ENCODE peak calls at places on chromosomes 6 and 20, in six cellular contexts. I is uterus, R is pancreas, T is A549, A is SK-N-SH, V is tibial nerve. J is an unnamed sample.

GRCh38 chr20:51424270-51425041 is 118.1 kb downstream of the NFATC2 start:
- DNase-seq in R (no peak), A (no peak), T (no peak), V (no peak), I (no peak), J (no peak)

GRCh38 chr6:453152-453551 is 61.6 kb downstream of the IRF4 start:
- DNase-seq in I (no peak), T (no peak), A (peak; percentile 42), R (no peak), V (peak; percentile 68), J (no peak)

GRCh38 chr6:137808191-137808590 is 58.9 kb upstream of the TNFAIP3 start:
- DNase-seq in R (no peak), A (no peak), V (no peak), I (no peak), T (no peak), J (no peak)

GRCh38 chr6:25193147-25193864 is 85.9 kb upstream of the CARMIL1 start:
- DNase-seq in A (no peak), T (peak; percentile 25), V (peak; percentile 70), I (peak; percentile 55), R (no peak), J (no peak)

GRCh38 chr20:5626603-5627002 is 123.6 kb upstream of the SHLD1 start:
- DNase-seq in I (no peak), T (no peak), R (no peak), V (no peak), A (no peak), J (no peak)

GRCh38 chr6:148501178-148501590 is 158.5 kb downstream of the SASH1 start:
- DNase-seq in I (peak; percentile 62), R (no peak), A (no peak), T (no peak), V (peak; percentile 80), J (no peak)

GRCh38 chr6:17086469-17086868 is 15.4 kb upstream of the STMND1 start:
- DNase-seq in I (peak; percentile 35), R (peak; percentile 57), A (peak; percentile 66), T (peak; percentile 53), V (peak; percentile 69), J (peak; percentile 79)

GRCh38 chr6:168161371-168161750 is 82.3 kb upstream of the FRMD1 start:
- DNase-seq in T (no peak), I (no peak), A (no peak), V (no peak), R (no peak), J (no peak)

GRCh38 chr6:154229796-154230195 is 126.8 kb downstream of the IPCEF1 start:
- DNase-seq in I (no peak), V (no peak), R (no peak), A (no peak), T (no peak), J (no peak)

GRCh38 chr20:50027611-50028105 is 44.9 kb downstream of the SNAI1 start:
- DNase-seq in R (peak; percentile 34), T (peak; percentile 87), V (no peak), A (peak; percentile 92), I (peak; percentile 65), J (no peak)

DNA sequence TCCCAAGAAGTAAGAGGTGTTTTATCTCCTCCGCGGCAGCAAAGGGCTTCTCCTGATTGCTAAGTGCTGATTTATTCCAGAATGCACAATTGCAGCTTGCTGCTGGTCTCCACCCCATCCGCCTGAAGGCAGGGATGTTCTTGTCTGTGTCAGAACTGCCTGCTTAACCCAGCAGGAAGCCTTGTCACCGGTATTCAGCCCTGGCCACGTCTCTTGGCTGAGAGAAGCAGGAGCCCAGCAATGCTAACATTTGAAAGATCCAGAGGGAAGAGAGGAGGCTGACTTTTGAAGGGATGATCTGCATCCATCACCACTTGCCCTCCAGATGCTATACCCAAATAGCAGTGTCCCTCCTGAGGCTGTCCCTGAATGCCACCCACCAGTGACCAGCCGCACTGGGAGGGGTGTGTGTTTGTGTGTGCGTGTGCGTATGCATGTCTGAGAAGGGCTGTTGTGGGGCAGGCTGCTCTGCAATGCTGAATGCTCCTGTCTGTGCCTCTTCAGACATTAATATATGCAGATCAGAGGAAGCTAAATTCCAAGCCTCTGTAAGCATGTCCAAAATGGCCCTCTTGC is 4.0 kb downstream of the SCML4 start:
- DNase-seq in R (no peak), A (peak; percentile 61), V (no peak), T (no peak), I (no peak), J (no peak)
- H3K4me3 ChIP-seq in R (no peak overlapping the region), A (peak overlapping the region; percentile 63), V (peak overlapping the region; percentile 38), T (no peak overlapping the region), I (no peak overlapping the region), J (no peak overlapping the region)

DNA sequence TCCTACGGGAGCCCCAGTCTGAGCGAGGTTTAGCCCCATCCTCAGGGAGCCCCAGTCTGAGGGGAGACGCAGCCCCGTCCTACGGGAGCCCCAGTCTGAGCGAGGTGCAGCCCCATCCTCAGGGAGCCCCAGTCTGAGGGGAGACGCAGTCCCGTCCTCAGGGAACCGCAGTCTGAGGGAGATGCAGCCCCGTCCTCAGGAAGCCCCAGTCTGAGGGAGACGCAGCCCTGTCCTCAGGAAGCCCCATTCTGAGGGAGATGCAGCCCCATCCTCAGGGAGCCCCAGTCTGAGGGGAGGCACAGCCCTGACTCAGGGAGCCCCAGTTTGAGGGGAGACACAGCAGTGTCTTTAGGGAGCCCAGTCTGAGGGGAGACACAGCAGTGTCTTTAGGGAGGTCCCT is 27.9 kb downstream of the VEGFA start:
- DNase-seq in R (no peak), T (no peak), I (no peak), A (no peak), V (no peak), J (no peak)
- H3K4me1 ChIP-seq in R (peaks cover 34% of the 10 kb centered on the region), T (peaks cover 30% of the 10 kb centered on the region), I (no peaks in the 10 kb centered on the region), A (peaks cover 23% of the 10 kb centered on the region), V (no peaks in the 10 kb centered on the region), J (no peaks in the 10 kb centered on the region)

DNA sequence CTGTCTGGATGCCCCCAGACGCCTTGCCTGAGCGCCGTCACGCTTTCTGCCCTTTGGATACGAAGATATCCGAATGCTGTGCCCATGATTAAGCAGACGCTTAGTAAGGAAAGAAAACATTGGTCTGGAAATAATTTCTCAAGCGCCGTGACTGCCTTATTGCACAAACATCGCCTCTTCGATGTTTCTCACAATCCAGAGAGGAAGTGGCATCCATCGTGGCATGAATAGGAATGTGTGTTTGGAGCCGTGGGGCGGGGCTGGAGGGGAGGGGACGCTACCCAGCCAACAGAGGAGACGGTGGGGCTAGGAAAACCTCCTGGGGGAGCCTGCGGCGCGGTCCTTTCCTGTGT is 564 bp upstream of the PPP1R14C start:
- DNase-seq in A (no peak), I (no peak), T (no peak), V (no peak), R (no peak), J (peak; percentile 52)
- H3K4me3 ChIP-seq in A (no peak overlapping the region), I (peak overlapping the region; percentile 30), T (peak overlapping the region; percentile 56), V (peak overlapping the region; percentile 26), R (no peak overlapping the region), J (peak overlapping the region; percentile 38)

DNA sequence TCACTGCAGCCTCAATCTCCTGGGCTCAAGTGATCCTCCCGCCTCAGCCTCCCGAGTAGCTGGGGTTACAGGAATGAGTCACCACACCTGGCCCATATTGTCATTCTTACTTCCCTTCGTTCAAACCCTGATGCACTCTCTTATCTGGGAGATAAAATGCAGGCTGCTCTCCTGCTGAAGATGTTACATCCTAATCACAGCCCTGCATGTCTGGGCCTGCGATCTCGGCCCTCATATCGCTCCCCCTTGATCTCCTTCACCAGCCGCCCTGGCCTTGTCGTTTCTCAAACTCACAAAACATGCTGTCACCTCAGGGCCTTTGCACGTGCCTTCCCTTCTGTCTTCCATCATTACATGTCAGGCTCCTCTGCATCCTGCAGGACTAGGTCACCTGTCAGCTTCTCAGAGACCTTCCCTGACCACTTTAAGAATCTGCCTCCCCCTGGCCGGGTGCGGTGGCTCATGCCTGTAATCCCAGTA is 8.8 kb upstream of the C20orf203 start:
- DNase-seq in V (no peak), I (no peak), R (no peak), T (no peak), A (no peak), J (no peak)
- H3K4me1 ChIP-seq in V (peaks cover 9% of the 10 kb centered on the region), I (no peaks in the 10 kb centered on the region), R (no peaks in the 10 kb centered on the region), T (peaks cover 16% of the 10 kb centered on the region), A (peaks cover 24% of the 10 kb centered on the region), J (no peaks in the 10 kb centered on the region)

GRCh38 chr20:59048681-59049030 is 6.1 kb upstream of the PRELID3B start:
- DNase-seq in R (no peak), V (no peak), I (no peak), T (no peak), A (no peak), J (no peak)
- H3K4me3 ChIP-seq in R (no peak overlapping the region), V (no peak overlapping the region), I (no peak overlapping the region), T (peak overlapping the region; percentile 13), A (no peak overlapping the region), J (no peak overlapping the region)

GRCh38 chr6:32941412-32941784 is 570 bp upstream of the HLA-DMB start:
- DNase-seq in R (no peak), V (no peak), T (no peak), A (no peak), I (no peak), J (no peak)
- H3K4me1 ChIP-seq in R (no peaks in the 10 kb centered on the region), V (peaks cover 6% of the 10 kb centered on the region), T (no peaks in the 10 kb centered on the region), A (peaks cover 3% of the 10 kb centered on the region), I (no peaks in the 10 kb centered on the region), J (no peaks in the 10 kb centered on the region)

J was measured in HAP-1.